ENCODE peak calls at places on chromosome 21, in five cellular contexts. One of them, this sample, is unnamed.

GRCh38 chr21:29477941-29478340 is 179.2 kb downstream of the BACH1 start:
- DNase-seq in aorta: no peak
- DNase-seq in naive thymus-derived CD4-positive, alpha-beta T cell: no peak
- DNase-seq in colonic mucosa: no peak
- DNase-seq in mucosa of descending colon: no peak
- DNase-seq in this sample: no peak

GRCh38 chr21:17590443-17590842 is 22.3 kb downstream of the BTG3 start:
- DNase-seq in aorta: no peak
- DNase-seq in naive thymus-derived CD4-positive, alpha-beta T cell: no peak
- DNase-seq in colonic mucosa: no peak
- DNase-seq in mucosa of descending colon: no peak
- DNase-seq in this sample: no peak

GRCh38 chr21:39525129-39525528 is 73.4 kb downstream of the SH3BGR start:
- DNase-seq in aorta: no peak
- DNase-seq in naive thymus-derived CD4-positive, alpha-beta T cell: no peak
- DNase-seq in colonic mucosa: no peak
- DNase-seq in mucosa of descending colon: no peak
- DNase-seq in this sample: peak; percentile 72

GRCh38 chr21:42047821-42048613 is 23.1 kb upstream of the UMODL1 start:
- DNase-seq in aorta: peak; percentile 92
- DNase-seq in naive thymus-derived CD4-positive, alpha-beta T cell: no peak
- DNase-seq in colonic mucosa: no peak
- DNase-seq in mucosa of descending colon: peak; percentile 50
- DNase-seq in this sample: no peak

GRCh38 chr21:41411449-41412089 is 14.5 kb upstream of the MX1 start:
- DNase-seq in aorta: no peak
- DNase-seq in naive thymus-derived CD4-positive, alpha-beta T cell: no peak
- DNase-seq in colonic mucosa: peak; percentile 68
- DNase-seq in mucosa of descending colon: peak; percentile 76
- DNase-seq in this sample: peak; percentile 65

GRCh38 chr21:42541174-42541573 is 27.5 kb downstream of the SLC37A1 start:
- DNase-seq in aorta: no peak
- DNase-seq in naive thymus-derived CD4-positive, alpha-beta T cell: no peak
- DNase-seq in colonic mucosa: no peak
- DNase-seq in mucosa of descending colon: no peak
- DNase-seq in this sample: no peak

GRCh38 chr21:29989634-29990234 is 49.9 kb upstream of the GRIK1 start:
- DNase-seq in aorta: no peak
- DNase-seq in naive thymus-derived CD4-positive, alpha-beta T cell: no peak
- DNase-seq in colonic mucosa: no peak
- DNase-seq in mucosa of descending colon: no peak
- DNase-seq in this sample: no peak

GRCh38 chr21:42061866-42062542 is 9.1 kb upstream of the UMODL1 start:
- DNase-seq in aorta: no peak
- DNase-seq in naive thymus-derived CD4-positive, alpha-beta T cell: no peak
- DNase-seq in colonic mucosa: no peak
- DNase-seq in mucosa of descending colon: peak; percentile 56
- DNase-seq in this sample: no peak

GRCh38 chr21:25283720-25284119 is 323.6 kb downstream of the MRPL39 start:
- DNase-seq in aorta: no peak
- DNase-seq in naive thymus-derived CD4-positive, alpha-beta T cell: no peak
- DNase-seq in colonic mucosa: no peak
- DNase-seq in mucosa of descending colon: no peak
- DNase-seq in this sample: no peak

GRCh38 chr21:40242586-40242985 is 375.3 kb downstream of the PCP4 start:
- DNase-seq in aorta: no peak
- DNase-seq in naive thymus-derived CD4-positive, alpha-beta T cell: no peak
- DNase-seq in colonic mucosa: no peak
- DNase-seq in mucosa of descending colon: no peak
- DNase-seq in this sample: no peak

GRCh38 chr21:30227633-30228404 is 11.9 kb upstream of the CLDN8 start:
- DNase-seq in aorta: no peak
- DNase-seq in naive thymus-derived CD4-positive, alpha-beta T cell: no peak
- DNase-seq in colonic mucosa: peak; percentile 56
- DNase-seq in mucosa of descending colon: no peak
- DNase-seq in this sample: no peak

GRCh38 chr21:27290020-27290419 is 323.1 kb upstream of the ADAMTS5 start:
- DNase-seq in aorta: no peak
- DNase-seq in naive thymus-derived CD4-positive, alpha-beta T cell: no peak
- DNase-seq in colonic mucosa: no peak
- DNase-seq in mucosa of descending colon: no peak
- DNase-seq in this sample: no peak

GRCh38 chr21:46639489-46640386 is 4.3 kb downstream of the PRMT2 start:
- DNase-seq in aorta: no peak
- DNase-seq in naive thymus-derived CD4-positive, alpha-beta T cell: peak; percentile 47
- DNase-seq in colonic mucosa: no peak
- DNase-seq in mucosa of descending colon: no peak
- DNase-seq in this sample: no peak

GRCh38 chr21:29217818-29218252 is 80.9 kb upstream of the BACH1 start:
- DNase-seq in aorta: no peak
- DNase-seq in naive thymus-derived CD4-positive, alpha-beta T cell: no peak
- DNase-seq in colonic mucosa: no peak
- DNase-seq in mucosa of descending colon: no peak
- DNase-seq in this sample: no peak

GRCh38 chr21:38166214-38166547 is 90.6 kb upstream of the KCNJ15 start:
- DNase-seq in aorta: no peak
- DNase-seq in naive thymus-derived CD4-positive, alpha-beta T cell: no peak
- DNase-seq in colonic mucosa: no peak
- DNase-seq in mucosa of descending colon: no peak
- DNase-seq in this sample: no peak

GRCh38 chr21:42677339-42678117 is 24.1 kb downstream of the PDE9A start:
- DNase-seq in aorta: peak; percentile 27
- DNase-seq in naive thymus-derived CD4-positive, alpha-beta T cell: no peak
- DNase-seq in colonic mucosa: no peak
- DNase-seq in mucosa of descending colon: no peak
- DNase-seq in this sample: peak; percentile 21

GRCh38 chr21:29904359-29905282 is 35.2 kb downstream of the GRIK1 start:
- DNase-seq in aorta: no peak
- DNase-seq in naive thymus-derived CD4-positive, alpha-beta T cell: no peak
- DNase-seq in colonic mucosa: no peak
- DNase-seq in mucosa of descending colon: no peak
- DNase-seq in this sample: no peak

GRCh38 chr21:28111151-28111619 is 881.5 kb downstream of the LTN1 start:
- DNase-seq in aorta: peak; percentile 60
- DNase-seq in naive thymus-derived CD4-positive, alpha-beta T cell: no peak
- DNase-seq in colonic mucosa: peak; percentile 41
- DNase-seq in mucosa of descending colon: no peak
- DNase-seq in this sample: peak; percentile 40

GRCh38 chr21:29829514-29830255 is 110.1 kb downstream of the GRIK1 start:
- DNase-seq in aorta: no peak
- DNase-seq in naive thymus-derived CD4-positive, alpha-beta T cell: no peak
- DNase-seq in colonic mucosa: no peak
- DNase-seq in mucosa of descending colon: no peak
- DNase-seq in this sample: no peak

DNA sequence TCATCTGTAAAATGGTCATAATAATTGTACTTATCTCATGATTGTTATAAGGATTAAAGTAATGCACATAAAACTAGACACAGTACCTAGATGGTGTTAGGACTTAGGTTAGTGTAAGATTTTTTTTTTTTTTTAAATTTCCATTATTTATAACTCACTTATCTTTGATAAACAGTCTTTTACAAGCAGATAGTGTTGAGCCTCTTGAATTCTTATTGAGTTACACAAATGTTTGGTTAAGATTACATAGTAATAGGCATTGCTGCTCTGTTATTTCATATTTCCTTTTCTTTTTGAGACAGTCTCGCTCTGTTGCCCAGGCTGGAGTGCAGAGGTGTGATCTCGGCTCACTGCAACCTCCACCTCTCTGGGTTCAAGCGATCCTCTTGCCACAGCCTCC is 15.4 kb downstream of the MRPS6 start:
- DNase-seq in aorta: no peak
- DNase-seq in naive thymus-derived CD4-positive, alpha-beta T cell: no peak
- DNase-seq in colonic mucosa: no peak
- DNase-seq in mucosa of descending colon: no peak
- DNase-seq in this sample: no peak
- H3K4me1 ChIP-seq in aorta: peaks cover 10% of the 10 kb centered on the region
- H3K4me1 ChIP-seq in naive thymus-derived CD4-positive, alpha-beta T cell: peaks cover 34% of the 10 kb centered on the region
- H3K4me1 ChIP-seq in colonic mucosa: peaks cover 5% of the 10 kb centered on the region
- H3K4me1 ChIP-seq in mucosa of descending colon: peaks cover 11% of the 10 kb centered on the region
- H3K4me1 ChIP-seq in this sample: peaks cover 22% of the 10 kb centered on the region

GRCh38 chr21:45455321-45456013 is 50.5 kb downstream of the COL18A1 start:
- DNase-seq in aorta: peak; percentile 77
- DNase-seq in naive thymus-derived CD4-positive, alpha-beta T cell: no peak
- DNase-seq in colonic mucosa: no peak
- DNase-seq in mucosa of descending colon: no peak
- DNase-seq in this sample: peak; percentile 59

GRCh38 chr21:45453308-45453950 is 48.5 kb downstream of the COL18A1 start:
- DNase-seq in aorta: peak; percentile 34
- DNase-seq in naive thymus-derived CD4-positive, alpha-beta T cell: no peak
- DNase-seq in colonic mucosa: no peak
- DNase-seq in mucosa of descending colon: peak; percentile 25
- DNase-seq in this sample: no peak

GRCh38 chr21:45454081-45454923 is 49.3 kb downstream of the COL18A1 start:
- DNase-seq in aorta: peak; percentile 45
- DNase-seq in naive thymus-derived CD4-positive, alpha-beta T cell: no peak
- DNase-seq in colonic mucosa: no peak
- DNase-seq in mucosa of descending colon: peak; percentile 43
- DNase-seq in this sample: peak; percentile 38

GRCh38 chr21:45456014-45456835 is 51.3 kb downstream of the COL18A1 start:
- DNase-seq in aorta: peak; percentile 59
- DNase-seq in naive thymus-derived CD4-positive, alpha-beta T cell: no peak
- DNase-seq in colonic mucosa: no peak
- DNase-seq in mucosa of descending colon: peak; percentile 50
- DNase-seq in this sample: no peak

GRCh38 chr21:45454924-45455315 is 50.0 kb downstream of the COL18A1 start:
- DNase-seq in aorta: peak; percentile 52
- DNase-seq in naive thymus-derived CD4-positive, alpha-beta T cell: no peak
- DNase-seq in colonic mucosa: no peak
- DNase-seq in mucosa of descending colon: peak; percentile 47
- DNase-seq in this sample: peak; percentile 77
- H3K4me3 ChIP-seq in aorta: no peak overlapping the region
- H3K4me3 ChIP-seq in naive thymus-derived CD4-positive, alpha-beta T cell: no peak overlapping the region
- H3K4me3 ChIP-seq in colonic mucosa: peak overlapping the region; percentile 10
- H3K4me3 ChIP-seq in mucosa of descending colon: no peak overlapping the region
- H3K4me3 ChIP-seq in this sample: no peak overlapping the region

DNA sequence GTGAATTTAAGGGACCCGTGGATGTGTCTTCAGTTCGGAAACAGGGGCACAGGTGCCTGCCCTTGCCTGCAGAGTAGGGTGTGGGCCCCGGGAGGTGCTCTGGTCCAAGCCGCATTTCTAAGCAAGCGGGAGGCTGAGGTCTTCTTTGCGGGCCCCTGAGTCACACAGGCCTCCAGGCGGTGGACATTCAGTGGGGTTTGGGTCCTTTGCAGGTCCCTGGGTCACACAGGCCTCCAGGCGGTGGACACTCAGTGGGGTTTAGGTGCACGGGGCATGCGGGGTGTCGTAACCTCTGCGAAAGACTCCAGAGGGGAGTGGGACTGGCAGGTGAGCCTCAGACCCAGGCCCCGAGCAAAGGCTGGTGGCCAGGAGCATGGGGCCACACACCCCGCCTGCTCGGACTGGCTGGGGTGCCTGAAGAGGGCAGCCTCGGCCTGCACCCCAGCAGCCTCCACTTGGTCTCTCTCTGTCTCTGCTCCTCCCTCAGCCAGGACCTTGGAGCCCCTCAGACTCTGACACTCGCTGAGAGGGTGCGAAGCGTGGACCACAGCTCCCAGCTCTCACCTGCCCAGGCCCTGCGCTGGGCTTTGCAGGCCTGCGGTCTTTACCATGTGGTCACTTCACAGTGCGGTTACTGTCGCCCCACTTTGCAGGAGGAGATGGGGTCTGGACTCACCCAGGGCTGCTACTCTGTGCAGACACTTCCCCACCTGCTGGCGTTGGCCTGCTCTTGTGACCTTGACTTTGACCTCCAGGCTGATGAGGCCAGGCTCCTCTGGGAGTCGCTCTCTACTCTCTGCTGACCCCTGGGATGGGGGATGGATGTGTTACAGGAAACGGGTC is 6.0 kb upstream of the AGPAT3 start:
- DNase-seq in aorta: no peak
- DNase-seq in naive thymus-derived CD4-positive, alpha-beta T cell: no peak
- DNase-seq in colonic mucosa: no peak
- DNase-seq in mucosa of descending colon: no peak
- DNase-seq in this sample: no peak
- H3K4me1 ChIP-seq in aorta: no peaks in the 10 kb centered on the region
- H3K4me1 ChIP-seq in naive thymus-derived CD4-positive, alpha-beta T cell: no peaks in the 10 kb centered on the region
- H3K4me1 ChIP-seq in colonic mucosa: no peaks in the 10 kb centered on the region
- H3K4me1 ChIP-seq in mucosa of descending colon: peaks cover under 1% of the 10 kb centered on the region
- H3K4me1 ChIP-seq in this sample: no peaks in the 10 kb centered on the region

GRCh38 chr21:35204850-35205564 is 155.9 kb upstream of the RUNX1 start:
- DNase-seq in aorta: peak; percentile 91
- DNase-seq in naive thymus-derived CD4-positive, alpha-beta T cell: peak; percentile 7
- DNase-seq in colonic mucosa: peak; percentile 60
- DNase-seq in mucosa of descending colon: peak; percentile 67
- DNase-seq in this sample: peak; percentile 86
- H3K4me3 ChIP-seq in aorta: peak overlapping the region; percentile 23
- H3K4me3 ChIP-seq in naive thymus-derived CD4-positive, alpha-beta T cell: peak overlapping the region; percentile 41
- H3K4me3 ChIP-seq in colonic mucosa: no peak overlapping the region
- H3K4me3 ChIP-seq in mucosa of descending colon: no peak overlapping the region
- H3K4me3 ChIP-seq in this sample: peak overlapping the region; percentile 23

DNA sequence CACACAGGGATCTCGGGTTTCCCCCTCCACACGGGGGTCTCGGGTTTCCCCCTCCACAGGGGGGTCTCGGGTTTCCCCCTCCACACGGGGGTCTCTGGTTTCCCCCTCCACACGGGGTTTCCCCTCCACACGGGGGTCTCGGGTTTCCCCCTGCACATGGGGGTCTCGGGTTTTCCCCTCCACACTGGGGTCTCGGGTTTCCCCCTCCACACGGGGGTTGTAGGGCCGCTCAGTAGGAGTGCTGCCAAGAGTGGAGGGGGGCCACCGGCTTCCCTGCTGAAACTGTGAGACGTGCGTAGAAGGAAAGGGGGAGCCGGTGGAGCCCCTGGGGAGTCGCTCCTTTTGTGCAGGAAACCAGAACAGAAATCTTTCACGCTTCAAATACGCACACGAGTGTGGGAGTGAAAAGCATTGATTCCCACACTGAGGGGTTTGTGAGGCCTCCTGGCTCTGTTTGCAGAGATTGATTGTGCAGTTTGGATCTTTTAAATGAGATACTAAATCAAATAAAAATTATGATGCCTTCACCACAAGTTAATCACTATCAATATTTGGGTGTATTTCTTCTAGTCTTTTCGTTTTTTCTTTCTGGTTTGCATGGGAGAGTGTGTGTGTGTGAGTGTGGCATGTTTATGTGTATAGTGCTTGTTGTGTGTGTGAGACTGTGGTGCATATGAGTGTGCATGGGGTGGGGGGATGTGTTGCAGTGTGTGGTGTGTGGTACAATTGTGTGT is 54.3 kb upstream of the TRAPPC10 start:
- DNase-seq in aorta: no peak
- DNase-seq in naive thymus-derived CD4-positive, alpha-beta T cell: no peak
- DNase-seq in colonic mucosa: no peak
- DNase-seq in mucosa of descending colon: no peak
- DNase-seq in this sample: peak; percentile 17
- H3K4me1 ChIP-seq in aorta: no peaks in the 10 kb centered on the region
- H3K4me1 ChIP-seq in naive thymus-derived CD4-positive, alpha-beta T cell: no peaks in the 10 kb centered on the region
- H3K4me1 ChIP-seq in colonic mucosa: no peaks in the 10 kb centered on the region
- H3K4me1 ChIP-seq in mucosa of descending colon: no peaks in the 10 kb centered on the region
- H3K4me1 ChIP-seq in this sample: no peaks in the 10 kb centered on the region

GRCh38 chr21:36322083-36322424 is 2.1 kb downstream of the MORC3 start:
- DNase-seq in aorta: no peak
- DNase-seq in naive thymus-derived CD4-positive, alpha-beta T cell: no peak
- DNase-seq in colonic mucosa: no peak
- DNase-seq in mucosa of descending colon: no peak
- DNase-seq in this sample: no peak
- H3K4me3 ChIP-seq in aorta: no peak overlapping the region
- H3K4me3 ChIP-seq in naive thymus-derived CD4-positive, alpha-beta T cell: peak overlapping the region; percentile 78
- H3K4me3 ChIP-seq in colonic mucosa: peak overlapping the region; percentile 86
- H3K4me3 ChIP-seq in mucosa of descending colon: no peak overlapping the region
- H3K4me3 ChIP-seq in this sample: peak overlapping the region; percentile 80

This sample was measured in left lung.